ENCODE peak calls at places on chromosomes 11 and 22, in four cellular contexts. N is Karpas-422, X is IMR-90, D is SK-N-SH. J is an unnamed sample.

GRCh38 chr11:65528819-65529350 is 4.0 kb downstream of the SCYL1 start:
- DNase-seq in X (no peak), N (no peak), D (no peak), J (no peak)

GRCh38 chr22:48743601-48744282 is 1083.9 kb downstream of the BRD1 start:
- DNase-seq in N (no peak), D (no peak), X (no peak), J (no peak)

GRCh38 chr11:12435264-12435663 is 57.9 kb downstream of the PARVA start:
- DNase-seq in X (no peak), D (no peak), N (no peak), J (no peak)

GRCh38 chr11:103070142-103070541 is 21.8 kb downstream of the DCUN1D5 start:
- DNase-seq in X (no peak), N (no peak), D (no peak), J (no peak)

GRCh38 chr11:10158461-10158860 is 135.6 kb downstream of the SBF2 start:
- DNase-seq in D (no peak), X (peak; percentile 34), N (no peak), J (no peak)

GRCh38 chr11:129815596-129816461 is at the start of gene TMEM45B:
- DNase-seq in X (no peak), N (no peak), D (peak; percentile 83), J (peak; percentile 90)

GRCh38 chr22:27662359-27663030 is 139.1 kb downstream of the MN1 start:
- DNase-seq in N (no peak), D (peak; percentile 80), X (no peak), J (peak; percentile 90)

GRCh38 chr11:30317030-30317429 is 5.9 kb upstream of the ARL14EP start:
- DNase-seq in N (no peak), D (no peak), X (no peak), J (no peak)

GRCh38 chr11:81497202-81497804 is 1236.4 kb downstream of the FAM181B start:
- DNase-seq in X (peak; percentile 16), D (peak; percentile 15), N (peak; percentile 82), J (no peak)

GRCh38 chr11:45795379-45795778 is 9.6 kb upstream of the SLC35C1 start:
- DNase-seq in N (no peak), X (no peak), D (no peak), J (no peak)

GRCh38 chr22:44489817-44490216 is 8.2 kb downstream of the RTL6 start:
- DNase-seq in D (no peak), X (no peak), N (no peak), J (no peak)

GRCh38 chr11:134453441-134453840 is 41.4 kb upstream of the B3GAT1 start:
- DNase-seq in N (no peak), X (no peak), D (no peak), J (no peak)

GRCh38 chr11:74139151-74139918 is 31.5 kb downstream of the C2CD3 start:
- DNase-seq in D (peak; percentile 9), X (peak; percentile 23), N (no peak), J (no peak)

GRCh38 chr11:64559351-64560138 is 31.5 kb upstream of the SLC22A12 start:
- DNase-seq in X (no peak), N (no peak), D (no peak), J (peak; percentile 60)

GRCh38 chr11:3163241-3163981 is 1.7 kb downstream of the OSBPL5 start:
- DNase-seq in D (peak; percentile 71), X (no peak), N (no peak), J (peak; percentile 65)

GRCh38 chr11:75389925-75390324 is 9.4 kb upstream of the RPS3 start:
- DNase-seq in N (no peak), X (no peak), D (no peak), J (no peak)

GRCh38 chr11:69381681-69382130 is 87.8 kb downstream of the MYEOV start:
- DNase-seq in X (no peak), D (no peak), N (no peak), J (peak; percentile 56)

GRCh38 chr11:76700177-76701100 is 29.9 kb upstream of the LRRC32 start:
- DNase-seq in N (no peak), X (peak; percentile 97), D (peak; percentile 57), J (peak; percentile 49)

GRCh38 chr11:18236664-18237356 is at the start of gene SAA4:
- DNase-seq in D (no peak), N (no peak), X (no peak), J (no peak)

GRCh38 chr11:118439656-118440055 is 3.4 kb downstream of the KMT2A start:
- DNase-seq in D (no peak), N (no peak), X (no peak), J (no peak)

GRCh38 chr11:57515332-57516060 is at the start of gene SLC43A1:
- DNase-seq in N (peak; percentile 81), X (peak; percentile 59), D (peak; percentile 74), J (peak; percentile 88)

GRCh38 chr11:114398303-114398920 is 1.9 kb downstream of the C11orf71 start:
- DNase-seq in D (no peak), N (no peak), X (no peak), J (no peak)

GRCh38 chr11:17063171-17064002 is 14.1 kb downstream of the RPS13 start:
- DNase-seq in D (peak; percentile 79), N (peak; percentile 81), X (peak; percentile 27), J (no peak)

GRCh38 chr22:37894939-37895670 is 11.0 kb upstream of the MICALL1 start:
- DNase-seq in X (no peak), N (no peak), D (no peak), J (no peak)

GRCh38 chr11:46127150-46127638 is 5.9 kb upstream of the PHF21A start:
- DNase-seq in N (peak; percentile 87), X (peak; percentile 49), D (peak; percentile 39), J (no peak)

GRCh38 chr11:88384678-88385015 is 47.1 kb upstream of the CTSC start:
- DNase-seq in N (no peak), X (peak; percentile 49), D (no peak), J (no peak)

GRCh38 chr11:8813658-8814057 is 97.3 kb upstream of the AKIP1 start:
- DNase-seq in D (peak; percentile 78), N (peak; percentile 90), X (peak; percentile 89), J (peak; percentile 79)

GRCh38 chr22:37817705-37818311 is 5.4 kb upstream of the GALR3 start:
- DNase-seq in N (peak; percentile 87), D (peak; percentile 98), X (peak; percentile 68), J (peak; percentile 90)

GRCh38 chr11:123409886-123410549 is 20.1 kb upstream of the GRAMD1B start:
- DNase-seq in N (peak; percentile 49), X (no peak), D (peak; percentile 49), J (no peak)
- H3K27ac ChIP-seq in N (peak overlapping the region; percentile 99), X (no peak overlapping the region), D (no peak overlapping the region), J (no peak overlapping the region)

GRCh38 chr11:99422581-99423434 is 402.1 kb downstream of the CNTN5 start:
- DNase-seq in X (peak; percentile 1), D (no peak), N (no peak), J (no peak)
- H3K9ac ChIP-seq in X (no peak overlapping the region), D (no peak overlapping the region), N (no peak overlapping the region), J (no peak overlapping the region)

DNA sequence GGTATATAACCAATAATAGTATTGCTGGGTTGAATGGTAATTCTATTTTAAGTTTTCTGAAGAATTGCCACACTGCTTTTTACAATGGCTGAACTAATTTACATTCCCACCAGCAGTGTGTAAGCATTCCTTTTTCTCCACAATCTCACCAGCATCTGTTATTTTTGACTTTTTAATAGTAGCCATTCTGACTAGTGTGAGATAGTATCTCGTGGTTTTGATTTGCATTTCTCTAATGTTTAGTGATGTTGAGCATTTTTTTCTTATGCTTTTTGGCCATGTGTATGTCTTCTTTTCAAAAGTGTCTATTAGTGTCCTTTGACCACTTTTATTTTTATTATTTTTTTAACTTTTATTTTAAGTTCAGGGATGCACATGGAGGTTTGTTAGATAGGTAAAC is 275.3 kb downstream of the METTL15 start:
- DNase-seq in N (no peak), X (peak; percentile 62), D (no peak), J (no peak)
- H3K27ac ChIP-seq in N (no peak overlapping the region), X (no peak overlapping the region), D (no peak overlapping the region), J (no peak overlapping the region)

GRCh38 chr22:50327711-50328019 is 853 bp upstream of the DENND6B start:
- DNase-seq in N (no peak), X (no peak), D (no peak), J (no peak)

GRCh38 chr22:50326959-50327710 is at the start of gene DENND6B:
- DNase-seq in D (peak; percentile 97), X (peak; percentile 69), N (peak; percentile 89), J (peak; percentile 93)

GRCh38 chr22:50323900-50324299 is 2.9 kb downstream of the DENND6B start:
- DNase-seq in N (no peak), D (no peak), X (no peak), J (peak; percentile 51)

GRCh38 chr22:50325444-50326224 is 1.2 kb downstream of the DENND6B start:
- DNase-seq in X (no peak), N (no peak), D (no peak), J (no peak)

GRCh38 chr22:50326225-50326958 is 420 bp downstream of the DENND6B start:
- DNase-seq in X (no peak), D (peak; percentile 55), N (no peak), J (peak; percentile 68)
- H3K9ac ChIP-seq in X (peak overlapping the region; percentile 79), D (peak overlapping the region; percentile 68), N (peak overlapping the region; percentile 39), J (peak overlapping the region; percentile 46)

GRCh38 chr22:24823787-24824186 is 17.8 kb downstream of the SGSM1 start:
- DNase-seq in D (no peak), X (no peak), N (no peak), J (no peak)
- H3K27ac ChIP-seq in D (no peak overlapping the region), X (no peak overlapping the region), N (no peak overlapping the region), J (no peak overlapping the region)

GRCh38 chr11:504994-505344 is 2.1 kb downstream of the RNH1 start:
- DNase-seq in X (no peak), N (no peak), D (no peak), J (no peak)
- H3K9ac ChIP-seq in X (no peak overlapping the region), N (peak overlapping the region; percentile 100), D (peak overlapping the region; percentile 91), J (no peak overlapping the region)

DNA sequence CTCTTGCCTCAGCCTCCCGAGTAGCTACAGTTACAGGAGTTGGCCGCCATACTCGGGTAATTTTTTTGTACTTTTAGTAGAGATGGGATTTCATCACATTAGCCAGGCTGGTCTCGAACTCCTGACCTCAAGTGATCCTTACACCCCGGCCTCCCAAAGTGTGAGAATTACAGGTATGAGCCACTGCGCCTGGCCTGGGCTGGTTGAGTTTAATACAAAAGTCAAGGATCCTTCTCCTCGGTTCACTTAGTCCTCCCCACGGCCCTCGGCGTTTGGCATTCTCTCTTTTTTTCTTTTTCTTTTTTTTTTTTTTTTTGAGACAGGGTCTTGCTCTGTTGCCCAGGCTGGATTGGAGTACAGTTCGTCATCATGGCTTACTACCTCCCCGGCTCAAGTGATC is 33.0 kb downstream of the MCHR1 start:
- DNase-seq in D (no peak), X (no peak), N (no peak), J (no peak)
- H3K27ac ChIP-seq in D (no peak overlapping the region), X (peak overlapping the region; percentile 37), N (no peak overlapping the region), J (no peak overlapping the region)

GRCh38 chr22:19843857-19844422 is 10.7 kb downstream of the GNB1L start:
- DNase-seq in X (no peak), N (no peak), D (no peak), J (peak; percentile 72)
- H3K9ac ChIP-seq in X (no peak overlapping the region), N (no peak overlapping the region), D (peak overlapping the region; percentile 16), J (no peak overlapping the region)

J was measured in kidney.